ENCODE peak calls at places on chromosome 6, in eight cellular contexts. F, N, Z, O, I, U, B and J are unnamed samples.

GRCh38 chr6:38305995-38306681 is 333.6 kb downstream of the BTBD9 start:
- DNase-seq in F (no peak), N (no peak), Z (no peak), O (no peak), I (no peak), U (no peak), B (no peak), J (no peak)

GRCh38 chr6:134596191-134596590 is 278.3 kb upstream of the SGK1 start:
- DNase-seq in F (no peak), N (no peak), Z (no peak), O (no peak), I (no peak), U (no peak), B (no peak), J (no peak)

GRCh38 chr6:161269310-161269709 is 4.6 kb downstream of the AGPAT4 start:
- DNase-seq in F (no peak), N (no peak), Z (no peak), O (no peak), I (no peak), U (no peak), B (no peak), J (no peak)

GRCh38 chr6:160412993-160413392 is 64.8 kb downstream of the SLC22A3 start:
- DNase-seq in F (no peak), N (no peak), Z (no peak), O (no peak), I (no peak), U (no peak), B (no peak), J (no peak)

GRCh38 chr6:152496731-152497130 is 140.4 kb downstream of the SYNE1 start:
- DNase-seq in F (no peak), N (no peak), Z (no peak), O (no peak), I (no peak), U (no peak), B (no peak), J (no peak)

GRCh38 chr6:32940656-32941411 is at the start of gene HLA-DMB:
- DNase-seq in F (no peak), N (peak; percentile 80), Z (peak; percentile 62), O (no peak), I (no peak), U (peak; percentile 29), B (no peak), J (peak; percentile 17)

GRCh38 chr6:34536251-34536958 is 19.7 kb downstream of the SPDEF start:
- DNase-seq in F (no peak), N (no peak), Z (no peak), O (no peak), I (no peak), U (no peak), B (no peak), J (no peak)

GRCh38 chr6:93124226-93124625 is 295.1 kb downstream of the EPHA7 start:
- DNase-seq in F (no peak), N (no peak), Z (no peak), O (no peak), I (no peak), U (no peak), B (no peak), J (no peak)

GRCh38 chr6:97136644-97137358 is 146.2 kb downstream of the MMS22L start:
- DNase-seq in F (no peak), N (no peak), Z (no peak), O (no peak), I (no peak), U (no peak), B (no peak), J (no peak)

GRCh38 chr6:6685249-6685667 is 96.7 kb downstream of the LY86 start:
- DNase-seq in F (no peak), N (peak; percentile 60), Z (no peak), O (no peak), I (no peak), U (no peak), B (no peak), J (no peak)

GRCh38 chr6:93248591-93248990 is 170.8 kb downstream of the EPHA7 start:
- DNase-seq in F (no peak), N (no peak), Z (no peak), O (no peak), I (no peak), U (no peak), B (no peak), J (no peak)

GRCh38 chr6:31202259-31203166 is 32.0 kb upstream of the POU5F1 start:
- DNase-seq in F (no peak), N (no peak), Z (no peak), O (no peak), I (no peak), U (no peak), B (no peak), J (no peak)

GRCh38 chr6:5674723-5675122 is 332.0 kb downstream of the NRN1 start:
- DNase-seq in F (no peak), N (no peak), Z (no peak), O (no peak), I (no peak), U (no peak), B (no peak), J (no peak)

GRCh38 chr6:19501737-19502245 is 335.4 kb upstream of the ID4 start:
- DNase-seq in F (no peak), N (no peak), Z (no peak), O (no peak), I (no peak), U (no peak), B (no peak), J (no peak)

GRCh38 chr6:158654960-158655485 is 5.2 kb downstream of the SYTL3 start:
- DNase-seq in F (no peak), N (peak; percentile 89), Z (no peak), O (no peak), I (no peak), U (no peak), B (no peak), J (no peak)

GRCh38 chr6:122652431-122652830 is 42.2 kb downstream of the PKIB start:
- DNase-seq in F (no peak), N (no peak), Z (no peak), O (no peak), I (no peak), U (no peak), B (no peak), J (no peak)

GRCh38 chr6:78578430-78578829 is 288.9 kb upstream of the IRAK1BP1 start:
- DNase-seq in F (no peak), N (no peak), Z (no peak), O (no peak), I (no peak), U (no peak), B (no peak), J (no peak)

GRCh38 chr6:105678516-105678915 is 275.6 kb upstream of the PREP start:
- DNase-seq in F (no peak), N (peak; percentile 2), Z (no peak), O (no peak), I (no peak), U (no peak), B (no peak), J (no peak)

GRCh38 chr6:129748212-129748900 is 38.4 kb upstream of the ARHGAP18 start:
- DNase-seq in F (peak; percentile 13), N (peak; percentile 36), Z (peak; percentile 23), O (peak; percentile 21), I (no peak), U (no peak), B (no peak), J (peak; percentile 9)

GRCh38 chr6:35294308-35294945 is 3.2 kb upstream of the DEF6 start:
- DNase-seq in F (peak; percentile 24), N (peak; percentile 49), Z (no peak), O (peak; percentile 85), I (no peak), U (no peak), B (no peak), J (peak; percentile 34)

GRCh38 chr6:37699138-37699766 is 1.6 kb upstream of the MDGA1 start:
- DNase-seq in F (no peak), N (no peak), Z (no peak), O (no peak), I (no peak), U (no peak), B (no peak), J (peak; percentile 49)

DNA sequence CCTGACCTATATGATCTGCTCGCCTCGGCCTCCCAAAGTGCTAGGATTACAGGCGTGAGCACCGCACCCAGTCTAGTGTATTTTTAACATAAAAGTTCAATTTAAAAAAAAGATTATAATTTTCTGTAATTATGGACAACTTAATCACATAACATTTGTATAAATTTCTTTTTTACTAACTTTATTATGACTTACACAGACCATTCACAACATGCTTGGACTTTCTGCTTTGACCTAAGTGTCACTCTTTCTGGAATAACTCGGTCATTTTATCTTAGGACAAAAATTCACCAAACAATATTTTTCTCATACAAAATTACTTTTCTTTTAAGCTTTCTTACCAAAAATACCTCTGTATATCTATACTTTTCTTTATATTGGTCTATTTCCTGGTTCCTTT is 15.4 kb upstream of the IL22RA2 start:
- DNase-seq in F (no peak), N (no peak), Z (no peak), O (no peak), I (no peak), U (no peak), B (peak; percentile 5), J (no peak)
- H3K9me3 ChIP-seq in F (peaks cover 19% of the 10 kb centered on the region), N (peaks cover 3% of the 10 kb centered on the region), Z (peaks cover 11% of the 10 kb centered on the region), O (no peaks in the 10 kb centered on the region), I (peaks cover 55% of the 10 kb centered on the region), U (peaks cover 10% of the 10 kb centered on the region), B (no peaks in the 10 kb centered on the region), J (peaks cover 2% of the 10 kb centered on the region)

DNA sequence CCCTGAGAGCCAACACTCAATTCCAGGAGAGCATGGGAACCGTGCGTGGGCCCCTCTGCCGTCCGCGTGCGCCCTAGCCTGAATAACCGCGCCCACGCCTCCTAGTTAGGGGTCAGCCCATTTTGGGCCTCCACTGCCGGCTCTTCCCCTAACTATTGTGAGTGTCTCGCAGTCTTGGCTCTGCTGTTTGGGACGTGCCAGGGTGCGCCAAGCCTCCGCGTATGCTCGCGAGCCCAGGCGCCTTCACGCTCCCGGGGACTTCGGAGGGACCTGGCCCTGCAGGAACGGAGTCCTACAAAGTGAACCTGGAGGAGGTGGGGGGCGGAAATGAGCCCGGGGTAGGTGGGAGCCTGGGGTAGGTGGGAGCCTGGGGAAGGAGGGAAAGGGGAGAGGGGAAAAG is 813 bp upstream of the GCM2 start:
- DNase-seq in F (no peak), N (no peak), Z (no peak), O (no peak), I (no peak), U (no peak), B (no peak), J (no peak)
- H3K9me3 ChIP-seq in F (no peaks in the 10 kb centered on the region), N (no peaks in the 10 kb centered on the region), Z (no peaks in the 10 kb centered on the region), O (no peaks in the 10 kb centered on the region), I (no peaks in the 10 kb centered on the region), U (peaks cover 11% of the 10 kb centered on the region), B (no peaks in the 10 kb centered on the region), J (no peaks in the 10 kb centered on the region)

GRCh38 chr6:145475794-145476396 is 259.4 kb downstream of the EPM2A start:
- DNase-seq in F (no peak), N (no peak), Z (no peak), O (no peak), I (no peak), U (no peak), B (no peak), J (no peak)

GRCh38 chr6:145483191-145483996 is 251.9 kb downstream of the EPM2A start:
- DNase-seq in F (no peak), N (no peak), Z (no peak), O (no peak), I (no peak), U (no peak), B (no peak), J (no peak)

GRCh38 chr6:145480024-145480423 is 255.3 kb downstream of the EPM2A start:
- DNase-seq in F (no peak), N (no peak), Z (no peak), O (no peak), I (no peak), U (no peak), B (no peak), J (no peak)
- H3K9me3 ChIP-seq in F (peaks cover 29% of the 10 kb centered on the region), N (no peaks in the 10 kb centered on the region), Z (peaks cover 25% of the 10 kb centered on the region), O (peaks cover 3% of the 10 kb centered on the region), I (peaks cover 47% of the 10 kb centered on the region), U (no peaks in the 10 kb centered on the region), B (no peaks in the 10 kb centered on the region), J (no peaks in the 10 kb centered on the region)

GRCh38 chr6:170137911-170138910 is 152.7 kb downstream of the DLL1 start:
- DNase-seq in F (peak; percentile 7), N (no peak), Z (peak; percentile 10), O (no peak), I (no peak), U (no peak), B (no peak), J (no peak)
- H3K9me3 ChIP-seq in F (no peaks in the 10 kb centered on the region), N (no peaks in the 10 kb centered on the region), Z (no peaks in the 10 kb centered on the region), O (no peaks in the 10 kb centered on the region), I (peaks cover under 1% of the 10 kb centered on the region), U (peaks cover 86% of the 10 kb centered on the region), B (no peaks in the 10 kb centered on the region), J (no peaks in the 10 kb centered on the region)